ENCODE peak calls at places on chromosomes 4 and X, in five cellular contexts. S, B, F, K and Z are unnamed samples.

GRCh38 chr4:155604718-155605601 is 61.7 kb upstream of the GUCY1A1 start:
- DNase-seq in S (no peak), B (no peak), F (no peak), K (no peak), Z (no peak)

GRCh38 chr4:15547392-15547791 is 77.7 kb downstream of the CC2D2A start:
- DNase-seq in S (no peak), B (no peak), F (no peak), K (no peak), Z (peak)

GRCh38 chrX:2656243-2656836 is 34.8 kb upstream of the CD99 start:
- DNase-seq in S (no peak), B (no peak), F (no peak), K (peak), Z (no peak)

GRCh38 chr4:74451214-74451661 is 6.3 kb downstream of the AREG start:
- DNase-seq in S (no peak), B (no peak), F (no peak), K (peak), Z (no peak)

GRCh38 chr4:100289530-100289888 is 99.2 kb upstream of the DDIT4L start:
- DNase-seq in S (no peak), B (no peak), F (no peak), K (no peak), Z (no peak)

GRCh38 chr4:88006956-88007303 is 505 bp upstream of the PKD2 start:
- DNase-seq in S (no peak), B (no peak), F (no peak), K (no peak), Z (no peak)

GRCh38 chrX:39725114-39725513 is 372.6 kb downstream of the BCOR start:
- DNase-seq in S (no peak), B (no peak), F (no peak), K (no peak), Z (no peak)

GRCh38 chr4:155900402-155900801 is 3.1 kb upstream of the TDO2 start:
- DNase-seq in S (no peak), B (no peak), F (no peak), K (no peak), Z (no peak)

GRCh38 chr4:74304136-74304628 is 4.1 kb upstream of the EPGN start:
- DNase-seq in S (no peak), B (no peak), F (no peak), K (no peak), Z (no peak)

GRCh38 chrX:41661366-41662095 is 27.2 kb upstream of the GPR34 start:
- DNase-seq in S (no peak), B (no peak), F (no peak), K (no peak), Z (no peak)

GRCh38 chrX:19990225-19990518 is 689 bp downstream of the BCLAF3 start:
- DNase-seq in S (no peak), B (no peak), F (peak), K (no peak), Z (no peak)

GRCh38 chrX:139078761-139079160 is 367.2 kb upstream of the FGF13 start:
- DNase-seq in S (no peak), B (no peak), F (no peak), K (no peak), Z (no peak)

GRCh38 chr4:117831060-117831683 is 203.1 kb upstream of the NDST3 start:
- DNase-seq in S (no peak), B (no peak), F (no peak), K (no peak), Z (no peak)

GRCh38 chr4:174580597-174580996 is 58.3 kb upstream of the HPGD start:
- DNase-seq in S (no peak), B (no peak), F (no peak), K (no peak), Z (no peak)

GRCh38 chr4:2341261-2341841 is 77.1 kb downstream of the ZFYVE28 start:
- DNase-seq in S (no peak), B (no peak), F (no peak), K (no peak), Z (no peak)

GRCh38 chr4:168826620-168827019 is 183.4 kb downstream of the CBR4 start:
- DNase-seq in S (no peak), B (no peak), F (no peak), K (no peak), Z (no peak)

GRCh38 chrX:12972867-12973560 is 1.9 kb upstream of the TMSB4X start:
- DNase-seq in S (no peak), B (no peak), F (no peak), K (no peak), Z (no peak)
- H3K27ac ChIP-seq in S (peak), B (peak), F (no peak), K (no peak), Z (peak)

GRCh38 chr4:142960867-142961644 is 115.0 kb upstream of the INPP4B start:
- DNase-seq in S (no peak), B (no peak), F (no peak), K (no peak), Z (no peak)
- H3K4me3 ChIP-seq in S (no peak), B (no peak), F (no peak), K (no peak), Z (no peak)

GRCh38 chr4:13983189-13983790 is 355.8 kb upstream of the BOD1L1 start:
- DNase-seq in S (no peak), B (no peak), F (no peak), K (peak), Z (no peak)
- H3K27ac ChIP-seq in S (no peak), B (no peak), F (no peak), K (no peak), Z (no peak)

GRCh38 chr4:145937021-145937861 is 1.4 kb downstream of the ZNF827 start:
- DNase-seq in S (peak), B (peak), F (peak), K (no peak), Z (peak)

GRCh38 chr4:145937990-145938611 is 522 bp downstream of the ZNF827 start:
- DNase-seq in S (peak), B (peak), F (peak), K (no peak), Z (peak)

GRCh38 chr4:145939856-145940255 is 1.2 kb upstream of the ZNF827 start:
- DNase-seq in S (no peak), B (no peak), F (peak), K (no peak), Z (no peak)

GRCh38 chr4:145939241-145939640 is 618 bp upstream of the ZNF827 start:
- DNase-seq in S (peak), B (no peak), F (peak), K (no peak), Z (no peak)

GRCh38 chr4:145938618-145939177 is at the start of gene ZNF827:
- DNase-seq in S (peak), B (peak), F (peak), K (peak), Z (peak)
- H3K4me3 ChIP-seq in S (peak), B (peak), F (peak), K (peak), Z (peak)

DNA sequence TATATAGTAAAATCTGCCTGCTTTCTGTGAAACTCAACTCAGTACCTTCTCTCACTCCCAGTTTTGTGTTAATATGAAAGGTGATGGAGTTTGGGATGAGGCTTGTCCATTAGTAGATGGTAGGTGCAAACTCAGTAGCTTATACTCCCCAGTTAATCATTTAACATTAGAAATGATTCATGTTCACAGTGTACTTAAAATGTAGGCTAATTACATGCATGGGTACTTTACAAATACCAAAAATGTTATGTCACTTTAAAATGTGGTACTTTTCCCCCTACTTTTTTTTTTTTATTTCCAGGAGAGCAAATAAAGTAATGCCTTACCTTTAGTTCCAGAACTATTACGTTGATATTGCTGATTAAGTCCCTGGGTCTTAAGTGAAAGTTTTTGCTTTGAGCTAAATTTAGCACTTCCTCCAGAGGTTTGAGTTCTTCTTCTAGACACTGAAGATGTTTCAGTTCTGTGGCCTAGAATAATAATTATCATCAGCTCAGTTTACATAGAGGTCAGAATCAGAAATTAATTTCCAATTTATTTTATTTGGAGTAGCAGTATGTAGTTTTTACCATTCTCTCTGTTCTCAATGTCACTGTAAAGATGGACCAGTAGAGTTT is 3.0 kb downstream of the IL2 start:
- DNase-seq in S (no peak), B (no peak), F (peak), K (no peak), Z (no peak)
- H3K27ac ChIP-seq in S (no peak), B (no peak), F (peak), K (no peak), Z (no peak)

GRCh38 chr4:4752025-4752424 is 107.4 kb upstream of the MSX1 start:
- DNase-seq in S (no peak), B (no peak), F (no peak), K (no peak), Z (no peak)
- H3K4me3 ChIP-seq in S (no peak), B (no peak), F (no peak), K (no peak), Z (no peak)

GRCh38 chrX:7146703-7147430 is 645 bp upstream of the STS start:
- DNase-seq in S (peak), B (no peak), F (peak), K (no peak), Z (peak)
- H3K27ac ChIP-seq in S (peak), B (peak), F (peak), K (peak), Z (peak)